ENCODE peak calls at places on chromosome 14, in seven cellular contexts. One of them, this sample, is unnamed.
A peak's percentile ranks its signal among the peaks of the same experiment; 100 is the strongest.

GRCh38 chr14:99273025-99273723 is 1.2 kb upstream of the BCL11B start:
- DNase-seq in pancreas: no peak
- DNase-seq in dorsolateral prefrontal cortex: no peak
- DNase-seq in bronchial epithelial cell: peak; percentile 35
- DNase-seq in H7: peak; percentile 84
- DNase-seq in IMR-90: no peak
- DNase-seq in HepG2: peak; percentile 16
- DNase-seq in this sample: no peak

GRCh38 chr14:50113381-50113811 is 3.0 kb downstream of the VCPKMT start:
- DNase-seq in pancreas: no peak
- DNase-seq in dorsolateral prefrontal cortex: no peak
- DNase-seq in bronchial epithelial cell: no peak
- DNase-seq in H7: no peak
- DNase-seq in IMR-90: no peak
- DNase-seq in HepG2: no peak
- DNase-seq in this sample: no peak

GRCh38 chr14:95597784-95598204 is 62.9 kb downstream of the GLRX5 start:
- DNase-seq in pancreas: no peak
- DNase-seq in dorsolateral prefrontal cortex: no peak
- DNase-seq in bronchial epithelial cell: peak; percentile 35
- DNase-seq in H7: peak; percentile 56
- DNase-seq in IMR-90: peak; percentile 43
- DNase-seq in HepG2: no peak
- DNase-seq in this sample: no peak

GRCh38 chr14:72644758-72645489 is 249.0 kb downstream of the DPF3 start:
- DNase-seq in pancreas: no peak
- DNase-seq in dorsolateral prefrontal cortex: no peak
- DNase-seq in bronchial epithelial cell: no peak
- DNase-seq in H7: no peak
- DNase-seq in IMR-90: peak; percentile 35
- DNase-seq in HepG2: no peak
- DNase-seq in this sample: no peak

GRCh38 chr14:85037411-85037810 is 492.5 kb upstream of the FLRT2 start:
- DNase-seq in pancreas: no peak
- DNase-seq in dorsolateral prefrontal cortex: no peak
- DNase-seq in bronchial epithelial cell: no peak
- DNase-seq in H7: no peak
- DNase-seq in IMR-90: no peak
- DNase-seq in HepG2: no peak
- DNase-seq in this sample: no peak

GRCh38 chr14:21985081-21985480 is 311.5 kb upstream of the OR4E1 start:
- DNase-seq in pancreas: no peak
- DNase-seq in dorsolateral prefrontal cortex: no peak
- DNase-seq in bronchial epithelial cell: peak; percentile 37
- DNase-seq in H7: no peak
- DNase-seq in IMR-90: no peak
- DNase-seq in HepG2: no peak
- DNase-seq in this sample: no peak

GRCh38 chr14:76918751-76919421 is 92.7 kb downstream of the LRRC74A start:
- DNase-seq in pancreas: peak; percentile 94
- DNase-seq in dorsolateral prefrontal cortex: peak; percentile 74
- DNase-seq in bronchial epithelial cell: peak; percentile 96
- DNase-seq in H7: peak; percentile 88
- DNase-seq in IMR-90: peak; percentile 99
- DNase-seq in HepG2: peak; percentile 24
- DNase-seq in this sample: peak; percentile 94

GRCh38 chr14:37045340-37046061 is 126.9 kb downstream of the SLC25A21 start:
- DNase-seq in pancreas: no peak
- DNase-seq in dorsolateral prefrontal cortex: no peak
- DNase-seq in bronchial epithelial cell: no peak
- DNase-seq in H7: no peak
- DNase-seq in IMR-90: no peak
- DNase-seq in HepG2: no peak
- DNase-seq in this sample: no peak

GRCh38 chr14:54637829-54638446 is 71.0 kb downstream of the SAMD4A start:
- DNase-seq in pancreas: no peak
- DNase-seq in dorsolateral prefrontal cortex: no peak
- DNase-seq in bronchial epithelial cell: peak; percentile 20
- DNase-seq in H7: no peak
- DNase-seq in IMR-90: peak; percentile 92
- DNase-seq in HepG2: no peak
- DNase-seq in this sample: no peak

GRCh38 chr14:102342238-102342637 is 20.5 kb downstream of the CINP start:
- DNase-seq in pancreas: no peak
- DNase-seq in dorsolateral prefrontal cortex: no peak
- DNase-seq in bronchial epithelial cell: no peak
- DNase-seq in H7: no peak
- DNase-seq in IMR-90: no peak
- DNase-seq in HepG2: no peak
- DNase-seq in this sample: no peak

GRCh38 chr14:61268797-61269196 is 12.3 kb downstream of the TMEM30B start:
- DNase-seq in pancreas: no peak
- DNase-seq in dorsolateral prefrontal cortex: no peak
- DNase-seq in bronchial epithelial cell: no peak
- DNase-seq in H7: no peak
- DNase-seq in IMR-90: peak; percentile 35
- DNase-seq in HepG2: no peak
- DNase-seq in this sample: no peak

GRCh38 chr14:64196668-64197411 is 97.3 kb downstream of the ESR2 start:
- DNase-seq in pancreas: peak; percentile 54
- DNase-seq in dorsolateral prefrontal cortex: peak; percentile 68
- DNase-seq in bronchial epithelial cell: no peak
- DNase-seq in H7: peak; percentile 78
- DNase-seq in IMR-90: peak; percentile 64
- DNase-seq in HepG2: no peak
- DNase-seq in this sample: peak; percentile 77

GRCh38 chr14:103111297-103111981 is 11.8 kb upstream of the TNFAIP2 start:
- DNase-seq in pancreas: no peak
- DNase-seq in dorsolateral prefrontal cortex: no peak
- DNase-seq in bronchial epithelial cell: no peak
- DNase-seq in H7: no peak
- DNase-seq in IMR-90: no peak
- DNase-seq in HepG2: no peak
- DNase-seq in this sample: no peak

GRCh38 chr14:35336171-35337073 is 44.2 kb downstream of the PSMA6 start:
- DNase-seq in pancreas: peak; percentile 75
- DNase-seq in dorsolateral prefrontal cortex: no peak
- DNase-seq in bronchial epithelial cell: peak; percentile 96
- DNase-seq in H7: peak; percentile 87
- DNase-seq in IMR-90: peak; percentile 85
- DNase-seq in HepG2: peak; percentile 99
- DNase-seq in this sample: peak; percentile 95

GRCh38 chr14:68596211-68596610 is 196.7 kb downstream of the ZFP36L1 start:
- DNase-seq in pancreas: no peak
- DNase-seq in dorsolateral prefrontal cortex: no peak
- DNase-seq in bronchial epithelial cell: no peak
- DNase-seq in H7: no peak
- DNase-seq in IMR-90: no peak
- DNase-seq in HepG2: no peak
- DNase-seq in this sample: no peak

GRCh38 chr14:63371033-63371432 is 52.3 kb upstream of the GPHB5 start:
- DNase-seq in pancreas: no peak
- DNase-seq in dorsolateral prefrontal cortex: no peak
- DNase-seq in bronchial epithelial cell: no peak
- DNase-seq in H7: no peak
- DNase-seq in IMR-90: no peak
- DNase-seq in HepG2: no peak
- DNase-seq in this sample: no peak

GRCh38 chr14:70641548-70642312 is at the start of gene TTC9:
- DNase-seq in pancreas: peak; percentile 27
- DNase-seq in dorsolateral prefrontal cortex: no peak
- DNase-seq in bronchial epithelial cell: no peak
- DNase-seq in H7: peak; percentile 92
- DNase-seq in IMR-90: no peak
- DNase-seq in HepG2: no peak
- DNase-seq in this sample: peak; percentile 50

GRCh38 chr14:76772300-76773187 is 11.3 kb downstream of the VASH1 start:
- DNase-seq in pancreas: no peak
- DNase-seq in dorsolateral prefrontal cortex: no peak
- DNase-seq in bronchial epithelial cell: no peak
- DNase-seq in H7: peak; percentile 60
- DNase-seq in IMR-90: peak; percentile 61
- DNase-seq in HepG2: no peak
- DNase-seq in this sample: peak; percentile 83

GRCh38 chr14:89537911-89538310 is 120.9 kb upstream of the FOXN3 start:
- DNase-seq in pancreas: no peak
- DNase-seq in dorsolateral prefrontal cortex: no peak
- DNase-seq in bronchial epithelial cell: no peak
- DNase-seq in H7: peak; percentile 35
- DNase-seq in IMR-90: no peak
- DNase-seq in HepG2: no peak
- DNase-seq in this sample: no peak

GRCh38 chr14:20409226-20409625 is 4.1 kb downstream of the TEP1 start:
- DNase-seq in pancreas: no peak
- DNase-seq in dorsolateral prefrontal cortex: no peak
- DNase-seq in bronchial epithelial cell: no peak
- DNase-seq in H7: no peak
- DNase-seq in IMR-90: peak; percentile 73
- DNase-seq in HepG2: no peak
- DNase-seq in this sample: no peak

GRCh38 chr14:68762944-68763831 is 29.7 kb downstream of the ZFP36L1 start:
- DNase-seq in pancreas: peak; percentile 84
- DNase-seq in dorsolateral prefrontal cortex: no peak
- DNase-seq in bronchial epithelial cell: no peak
- DNase-seq in H7: peak; percentile 87
- DNase-seq in IMR-90: peak; percentile 76
- DNase-seq in HepG2: peak; percentile 69
- DNase-seq in this sample: peak; percentile 54

GRCh38 chr14:71959055-71959454 is 26.8 kb downstream of the RGS6 start:
- DNase-seq in pancreas: no peak
- DNase-seq in dorsolateral prefrontal cortex: no peak
- DNase-seq in bronchial epithelial cell: no peak
- DNase-seq in H7: no peak
- DNase-seq in IMR-90: no peak
- DNase-seq in HepG2: no peak
- DNase-seq in this sample: no peak

GRCh38 chr14:56648508-56649301 is 69.1 kb downstream of the TMEM260 start:
- DNase-seq in pancreas: no peak
- DNase-seq in dorsolateral prefrontal cortex: no peak
- DNase-seq in bronchial epithelial cell: no peak
- DNase-seq in H7: peak; percentile 42
- DNase-seq in IMR-90: no peak
- DNase-seq in HepG2: no peak
- DNase-seq in this sample: no peak

GRCh38 chr14:23202001-23202400 is 18.5 kb upstream of the SLC7A8 start:
- DNase-seq in pancreas: no peak
- DNase-seq in dorsolateral prefrontal cortex: no peak
- DNase-seq in bronchial epithelial cell: no peak
- DNase-seq in H7: no peak
- DNase-seq in IMR-90: no peak
- DNase-seq in HepG2: no peak
- DNase-seq in this sample: no peak

GRCh38 chr14:58082491-58083098 is 69.4 kb downstream of the ARMH4 start:
- DNase-seq in pancreas: no peak
- DNase-seq in dorsolateral prefrontal cortex: no peak
- DNase-seq in bronchial epithelial cell: peak; percentile 87
- DNase-seq in H7: no peak
- DNase-seq in IMR-90: peak; percentile 89
- DNase-seq in HepG2: no peak
- DNase-seq in this sample: no peak

GRCh38 chr14:91068642-91069041 is 8.2 kb upstream of the RPS6KA5 start:
- DNase-seq in pancreas: no peak
- DNase-seq in dorsolateral prefrontal cortex: no peak
- DNase-seq in bronchial epithelial cell: no peak
- DNase-seq in H7: no peak
- DNase-seq in IMR-90: no peak
- DNase-seq in HepG2: no peak
- DNase-seq in this sample: no peak
- H3K4me3 ChIP-seq in pancreas: no peak overlapping the region
- H3K4me3 ChIP-seq in dorsolateral prefrontal cortex: no peak overlapping the region
- H3K4me3 ChIP-seq in bronchial epithelial cell: no peak overlapping the region
- H3K4me3 ChIP-seq in H7: no peak overlapping the region
- H3K4me3 ChIP-seq in IMR-90: no peak overlapping the region
- H3K4me3 ChIP-seq in HepG2: no peak overlapping the region
- H3K4me3 ChIP-seq in this sample: no peak overlapping the region

GRCh38 chr14:26200675-26201074 is 397.2 kb downstream of the NOVA1 start:
- DNase-seq in pancreas: no peak
- DNase-seq in dorsolateral prefrontal cortex: no peak
- DNase-seq in bronchial epithelial cell: peak; percentile 59
- DNase-seq in H7: no peak
- DNase-seq in IMR-90: peak; percentile 17
- DNase-seq in HepG2: no peak
- DNase-seq in this sample: no peak

GRCh38 chr14:26204362-26204953 is 393.4 kb downstream of the NOVA1 start:
- DNase-seq in pancreas: no peak
- DNase-seq in dorsolateral prefrontal cortex: no peak
- DNase-seq in bronchial epithelial cell: no peak
- DNase-seq in H7: peak; percentile 39
- DNase-seq in IMR-90: no peak
- DNase-seq in HepG2: no peak
- DNase-seq in this sample: no peak

GRCh38 chr14:26194816-26195215 is 403.0 kb downstream of the NOVA1 start:
- DNase-seq in pancreas: no peak
- DNase-seq in dorsolateral prefrontal cortex: no peak
- DNase-seq in bronchial epithelial cell: no peak
- DNase-seq in H7: no peak
- DNase-seq in IMR-90: no peak
- DNase-seq in HepG2: no peak
- DNase-seq in this sample: no peak

GRCh38 chr14:26199599-26200370 is 398.0 kb downstream of the NOVA1 start:
- DNase-seq in pancreas: no peak
- DNase-seq in dorsolateral prefrontal cortex: no peak
- DNase-seq in bronchial epithelial cell: no peak
- DNase-seq in H7: no peak
- DNase-seq in IMR-90: no peak
- DNase-seq in HepG2: no peak
- DNase-seq in this sample: no peak

GRCh38 chr14:26199096-26199495 is 398.7 kb downstream of the NOVA1 start:
- DNase-seq in pancreas: no peak
- DNase-seq in dorsolateral prefrontal cortex: no peak
- DNase-seq in bronchial epithelial cell: no peak
- DNase-seq in H7: no peak
- DNase-seq in IMR-90: no peak
- DNase-seq in HepG2: no peak
- DNase-seq in this sample: no peak
- H3K27me3 ChIP-seq in pancreas: no peaks in the 10 kb centered on the region
- H3K27me3 ChIP-seq in dorsolateral prefrontal cortex: no peaks in the 10 kb centered on the region
- H3K27me3 ChIP-seq in bronchial epithelial cell: no peaks in the 10 kb centered on the region
- H3K27me3 ChIP-seq in H7: peaks cover 2% of the 10 kb centered on the region
- H3K27me3 ChIP-seq in IMR-90: no peaks in the 10 kb centered on the region
- H3K27me3 ChIP-seq in HepG2: peaks cover 5% of the 10 kb centered on the region
- H3K27me3 ChIP-seq in this sample: peaks cover 8% of the 10 kb centered on the region

DNA sequence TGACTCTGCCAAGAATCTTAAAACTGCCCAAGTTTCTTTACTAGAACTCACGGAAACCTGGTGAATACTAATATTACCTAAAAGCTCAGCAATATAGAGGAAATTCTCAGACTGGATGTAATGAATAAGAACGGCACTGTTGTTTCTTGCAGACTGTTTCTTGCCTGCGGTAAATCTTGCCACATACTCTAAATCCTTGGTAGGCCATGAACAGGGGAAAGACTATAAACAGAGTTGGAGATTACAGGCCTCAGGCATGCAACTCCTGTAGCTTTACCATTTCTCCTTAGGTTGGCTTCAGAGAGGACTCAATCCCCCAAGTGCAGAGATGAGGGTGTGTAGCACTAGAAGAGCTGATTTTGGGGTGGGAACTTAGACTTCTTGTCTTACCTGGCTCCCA is 1.1 kb downstream of the ALDH6A1 start:
- DNase-seq in pancreas: no peak
- DNase-seq in dorsolateral prefrontal cortex: no peak
- DNase-seq in bronchial epithelial cell: no peak
- DNase-seq in H7: no peak
- DNase-seq in IMR-90: peak; percentile 13
- DNase-seq in HepG2: no peak
- DNase-seq in this sample: no peak
- H3K4me3 ChIP-seq in pancreas: peak overlapping the region; percentile 72
- H3K4me3 ChIP-seq in dorsolateral prefrontal cortex: peak overlapping the region; percentile 98
- H3K4me3 ChIP-seq in bronchial epithelial cell: no peak overlapping the region
- H3K4me3 ChIP-seq in H7: peak overlapping the region; percentile 92
- H3K4me3 ChIP-seq in IMR-90: peak overlapping the region; percentile 68
- H3K4me3 ChIP-seq in HepG2: peak overlapping the region; percentile 91
- H3K4me3 ChIP-seq in this sample: peak overlapping the region; percentile 92

GRCh38 chr14:88270781-88271180 is 52.3 kb downstream of the KCNK10 start:
- DNase-seq in pancreas: peak; percentile 80
- DNase-seq in dorsolateral prefrontal cortex: no peak
- DNase-seq in bronchial epithelial cell: no peak
- DNase-seq in H7: peak; percentile 80
- DNase-seq in IMR-90: no peak
- DNase-seq in HepG2: peak; percentile 9
- DNase-seq in this sample: no peak
- H3K27me3 ChIP-seq in pancreas: no peaks in the 10 kb centered on the region
- H3K27me3 ChIP-seq in dorsolateral prefrontal cortex: no peaks in the 10 kb centered on the region
- H3K27me3 ChIP-seq in bronchial epithelial cell: no peaks in the 10 kb centered on the region
- H3K27me3 ChIP-seq in H7: no peaks in the 10 kb centered on the region
- H3K27me3 ChIP-seq in IMR-90: no peaks in the 10 kb centered on the region
- H3K27me3 ChIP-seq in HepG2: peaks cover 12% of the 10 kb centered on the region
- H3K27me3 ChIP-seq in this sample: no peaks in the 10 kb centered on the region

This sample was measured in lower lobe of right lung.